ENCODE peak calls at places on chromosomes 12 and 14, in nine cellular contexts. W, Y, C, T, P, N, Z, A and J are unnamed samples.

GRCh38 chr12:130764475-130765185 is 48.5 kb upstream of the RIMBP2 start:
- DNase-seq in W (peak), Y (peak), C (peak), T (no peak), P (no peak), N (no peak), Z (no peak), A (no peak), J (peak)

GRCh38 chr12:33547084-33547483 is 107.5 kb upstream of the SYT10 start:
- DNase-seq in W (no peak), Y (no peak), C (no peak), T (no peak), P (no peak), N (no peak), Z (no peak), A (no peak), J (no peak)

GRCh38 chr14:92368001-92368400 is 45.0 kb downstream of the SLC24A4 start:
- DNase-seq in W (no peak), Y (no peak), C (no peak), T (no peak), P (no peak), N (no peak), Z (no peak), A (no peak), J (no peak)

GRCh38 chr12:22406622-22407021 is 72.1 kb upstream of the ST8SIA1 start:
- DNase-seq in W (no peak), Y (no peak), C (no peak), T (no peak), P (no peak), N (no peak), Z (no peak), A (no peak), J (no peak)

GRCh38 chr12:58896278-58896677 is 24.0 kb downstream of the LRIG3 start:
- DNase-seq in W (no peak), Y (no peak), C (no peak), T (no peak), P (no peak), N (no peak), Z (no peak), A (no peak), J (no peak)

GRCh38 chr14:99728231-99728920 is 44.3 kb downstream of the CYP46A1 start:
- DNase-seq in W (no peak), Y (no peak), C (no peak), T (peak), P (peak), N (no peak), Z (peak), A (no peak), J (no peak)

GRCh38 chr14:22225526-22226133 is 363.4 kb downstream of the DAD1 start:
- DNase-seq in W (no peak), Y (no peak), C (no peak), T (no peak), P (no peak), N (no peak), Z (no peak), A (no peak), J (no peak)

GRCh38 chr12:52506858-52507715 is 13.1 kb downstream of the KRT5 start:
- DNase-seq in W (peak), Y (no peak), C (no peak), T (no peak), P (no peak), N (peak), Z (no peak), A (no peak), J (no peak)

GRCh38 chr12:85441740-85442139 is 161.7 kb downstream of the ALX1 start:
- DNase-seq in W (peak), Y (peak), C (no peak), T (no peak), P (no peak), N (no peak), Z (no peak), A (no peak), J (no peak)

DNA sequence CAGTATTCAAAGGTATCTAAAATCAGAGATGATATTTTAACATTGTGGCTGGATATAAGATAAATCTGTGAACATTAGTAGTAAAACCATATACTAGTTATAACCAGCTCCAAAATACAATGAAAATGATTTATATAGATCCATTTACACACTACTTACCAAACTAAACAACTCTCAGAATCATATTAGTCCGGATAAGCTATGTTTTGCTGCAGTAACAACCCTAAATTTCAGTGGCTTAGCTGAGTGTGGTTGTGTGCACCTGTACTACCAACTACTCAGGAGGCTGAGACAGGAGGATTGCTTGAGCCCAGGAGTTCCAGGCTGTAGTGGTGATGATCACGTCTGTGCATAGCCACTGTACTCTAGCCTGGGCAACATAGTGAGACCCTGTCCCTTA is 23.8 kb downstream of the ZDHHC17 start:
- DNase-seq in W (no peak), Y (no peak), C (no peak), T (no peak), P (no peak), N (no peak), Z (no peak), A (no peak), J (no peak)
- TF ChIP-seq POLR2A in W (no peak), Y (no peak), C (no peak), T (no peak), P (no peak), N (no peak), Z (no peak), A (no peak), J (no peak)

GRCh38 chr14:78982551-78982950 is 812.4 kb downstream of the NRXN3 start:
- DNase-seq in W (no peak), Y (no peak), C (no peak), T (no peak), P (no peak), N (no peak), Z (no peak), A (no peak), J (no peak)
- TF ChIP-seq POLR2A in W (no peak), Y (no peak), C (no peak), T (no peak), P (no peak), N (no peak), Z (no peak), A (no peak), J (no peak)

GRCh38 chr14:77457115-77457521 is 283 bp downstream of the VIPAS39 start:
- DNase-seq in W (no peak), Y (no peak), C (no peak), T (no peak), P (no peak), N (no peak), Z (no peak), A (no peak), J (no peak)

GRCh38 chr14:77455966-77456640 is 1.3 kb downstream of the VIPAS39 start:
- DNase-seq in W (no peak), Y (no peak), C (no peak), T (no peak), P (no peak), N (no peak), Z (no peak), A (no peak), J (no peak)

GRCh38 chr14:77458249-77458950 is 507 bp downstream of the AHSA1 start:
- DNase-seq in W (peak), Y (no peak), C (no peak), T (peak), P (peak), N (no peak), Z (no peak), A (no peak), J (peak)

GRCh38 chr14:77459072-77459723 is 1.3 kb downstream of the AHSA1 start:
- DNase-seq in W (peak), Y (peak), C (peak), T (peak), P (peak), N (no peak), Z (peak), A (peak), J (peak)

DNA sequence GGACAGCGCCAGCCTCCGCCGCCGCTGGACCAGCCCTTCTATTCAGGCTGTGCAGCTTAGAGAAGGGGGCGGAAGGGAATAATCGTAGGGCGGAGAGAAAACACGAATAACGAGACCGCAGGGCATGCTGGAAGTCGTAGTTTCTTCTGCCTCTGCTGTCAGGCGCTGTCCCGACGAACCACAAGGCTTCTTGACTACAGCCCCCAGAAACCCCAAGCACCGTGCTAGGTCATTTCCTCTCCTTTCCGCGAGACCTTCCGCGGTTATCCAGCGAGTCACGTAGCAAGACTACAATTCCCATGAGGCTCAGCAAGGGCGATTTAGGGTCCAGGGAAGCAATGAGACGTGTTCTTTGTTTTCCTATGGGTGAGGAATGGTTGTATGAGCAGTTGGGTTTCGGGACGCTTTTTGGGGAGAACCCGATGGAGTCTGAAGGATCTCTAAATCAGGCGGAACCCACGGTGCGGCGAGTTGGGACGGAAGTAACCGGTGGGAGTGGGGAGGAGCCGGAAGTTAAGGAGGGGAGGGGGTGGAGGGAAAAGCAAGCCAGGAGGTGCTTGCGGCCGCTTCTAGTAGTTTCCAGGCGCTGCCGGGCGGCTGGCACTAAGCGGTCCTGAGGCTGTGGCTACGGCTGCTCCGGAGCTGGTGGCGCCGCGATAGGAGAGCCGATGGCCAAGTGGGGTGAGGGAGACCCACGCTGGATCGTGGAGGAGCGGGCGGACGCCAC is at the start of the genes AHSA1 and VIPAS39:
- DNase-seq in W (peak), Y (peak), C (peak), T (peak), P (peak), N (peak), Z (peak), A (peak), J (peak)
- TF ChIP-seq POLR2A in W (peak), Y (peak), C (peak), T (peak), P (peak), N (peak), Z (peak), A (peak), J (peak)

GRCh38 chr12:6778571-6779550 is 6.5 kb downstream of the LAG3 start:
- DNase-seq in W (peak), Y (peak), C (peak), T (peak), P (peak), N (peak), Z (peak), A (peak), J (peak)
- TF ChIP-seq POLR2A in W (no peak), Y (no peak), C (peak), T (no peak), P (peak), N (no peak), Z (peak), A (no peak), J (no peak)

DNA sequence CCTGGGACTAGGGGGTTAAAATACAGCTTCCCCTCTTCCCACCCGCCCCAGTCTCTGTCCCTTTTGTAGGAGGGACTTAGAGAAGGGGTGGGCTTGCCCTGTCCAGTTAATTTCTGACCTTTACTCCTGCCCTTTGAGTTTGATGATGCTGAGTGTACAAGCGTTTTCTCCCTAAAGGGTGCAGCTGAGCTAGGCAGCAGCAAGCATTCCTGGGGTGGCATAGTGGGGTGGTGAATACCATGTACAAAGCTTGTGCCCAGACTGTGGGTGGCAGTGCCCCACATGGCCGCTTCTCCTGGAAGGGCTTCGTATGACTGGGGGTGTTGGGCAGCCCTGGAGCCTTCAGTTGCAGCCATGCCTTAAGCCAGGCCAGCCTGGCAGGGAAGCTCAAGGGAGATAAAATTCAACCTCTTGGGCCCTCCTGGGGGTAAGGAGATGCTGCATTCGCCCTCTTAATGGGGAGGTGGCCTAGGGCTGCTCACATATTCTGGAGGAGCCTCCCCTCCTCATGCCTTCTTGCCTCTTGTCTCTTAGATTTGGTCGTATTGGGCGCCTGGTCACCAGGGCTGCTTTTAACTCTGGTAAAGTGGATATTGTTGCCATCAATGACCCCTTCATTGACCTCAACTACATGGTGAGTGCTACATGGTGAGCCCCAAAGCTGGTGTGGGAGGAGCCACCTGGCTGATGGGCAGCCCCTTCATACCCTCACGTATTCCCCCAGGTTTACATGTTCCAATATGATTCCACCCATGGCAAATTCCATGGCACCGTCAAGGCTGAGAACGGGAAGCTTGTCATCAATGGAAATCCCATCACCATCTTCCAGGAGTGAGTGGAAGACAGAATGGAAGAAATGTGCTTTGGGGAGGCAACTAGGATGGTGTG is 1.9 kb downstream of the GAPDH start:
- DNase-seq in W (no peak), Y (no peak), C (no peak), T (no peak), P (no peak), N (no peak), Z (no peak), A (no peak), J (peak)
- TF ChIP-seq POLR2A in W (no peak), Y (no peak), C (peak), T (no peak), P (no peak), N (no peak), Z (no peak), A (no peak), J (peak)

GRCh38 chr14:52950898-52951729 is at the start of gene FERMT2:
- DNase-seq in W (peak), Y (peak), C (no peak), T (peak), P (peak), N (peak), Z (peak), A (no peak), J (peak)
- TF ChIP-seq POLR2A in W (peak), Y (no peak), C (no peak), T (no peak), P (peak), N (peak), Z (peak), A (peak), J (no peak)

GRCh38 chr14:90179357-90179756 is 77.0 kb upstream of the PSMC1 start:
- DNase-seq in W (no peak), Y (no peak), C (no peak), T (no peak), P (no peak), N (no peak), Z (no peak), A (no peak), J (no peak)
- TF ChIP-seq POLR2A in W (no peak), Y (no peak), C (no peak), T (no peak), P (no peak), N (no peak), Z (no peak), A (no peak), J (no peak)

GRCh38 chr14:77660754-77661153 is 44.3 kb upstream of the SPTLC2 start:
- DNase-seq in W (no peak), Y (no peak), C (no peak), T (no peak), P (no peak), N (no peak), Z (no peak), A (no peak), J (no peak)

GRCh38 chr14:77659822-77660221 is 43.4 kb upstream of the SPTLC2 start:
- DNase-seq in W (no peak), Y (no peak), C (no peak), T (no peak), P (no peak), N (no peak), Z (no peak), A (no peak), J (no peak)

GRCh38 chr14:77663289-77663688 is 44.5 kb downstream of the ALKBH1 start:
- DNase-seq in W (no peak), Y (no peak), C (no peak), T (no peak), P (no peak), N (no peak), Z (no peak), A (no peak), J (no peak)
- TF ChIP-seq POLR2A in W (no peak), Y (no peak), C (no peak), T (no peak), P (no peak), N (no peak), Z (no peak), A (no peak), J (no peak)

GRCh38 chr12:6336079-6336858 is 5.6 kb downstream of the TNFRSF1A start:
- DNase-seq in W (peak), Y (peak), C (no peak), T (peak), P (peak), N (peak), Z (peak), A (peak), J (peak)
- TF ChIP-seq POLR2A in W (peak), Y (peak), C (peak), T (no peak), P (peak), N (no peak), Z (peak), A (peak), J (peak)